ENCODE peak calls at places on chromosomes 7 and 10, in five cellular contexts. G, A, Q, N and H are unnamed samples.

GRCh38 chr10:50788951-50789904 is 49.5 kb downstream of the ASAH2B start:
- DNase-seq in A (no peak), Q (no peak), G (no peak), N (no peak), H (no peak)

GRCh38 chr10:69101451-69102095 is 13.7 kb downstream of the SRGN start:
- DNase-seq in G (no peak), N (no peak), A (no peak), Q (no peak), H (no peak)

GRCh38 chr10:99368646-99369045 is 39.5 kb downstream of the CNNM1 start:
- DNase-seq in Q (no peak), N (no peak), G (no peak), A (no peak), H (no peak)

GRCh38 chr10:97542169-97543024 is 30.2 kb upstream of the ANKRD2 start:
- DNase-seq in Q (no peak), N (peak), G (peak), A (no peak), H (no peak)

GRCh38 chr7:101770466-101770865 is 47.0 kb upstream of the CUX1 start:
- DNase-seq in N (no peak), Q (no peak), G (no peak), A (no peak), H (no peak)

GRCh38 chr10:129055966-129056365 is 411.1 kb upstream of the MGMT start:
- DNase-seq in G (no peak), Q (no peak), N (no peak), A (no peak), H (no peak)

GRCh38 chr7:141094336-141095070 is 20.6 kb downstream of the TMEM178B start:
- DNase-seq in G (no peak), Q (no peak), N (no peak), A (no peak), H (no peak)

GRCh38 chr7:108442039-108442568 is 14.1 kb downstream of the NRCAM start:
- DNase-seq in Q (no peak), A (no peak), N (no peak), G (no peak), H (no peak)

GRCh38 chr10:29646238-29646902 is 11.6 kb upstream of the SVIL start:
- DNase-seq in A (no peak), G (peak), Q (no peak), N (no peak), H (no peak)

GRCh38 chr7:15686209-15686956 is at the start of gene MEOX2:
- DNase-seq in G (peak), A (peak), N (peak), Q (peak), H (peak)

GRCh38 chr10:86699125-86699524 is 30.8 kb downstream of the LDB3 start:
- DNase-seq in Q (no peak), G (no peak), N (no peak), A (no peak), H (no peak)

GRCh38 chr7:115208710-115209540 is 287.0 kb downstream of the MDFIC start:
- DNase-seq in G (no peak), N (no peak), A (no peak), Q (no peak), H (no peak)

GRCh38 chr7:139431010-139431409 is 52.5 kb downstream of the KLRG2 start:
- DNase-seq in N (no peak), Q (no peak), G (no peak), A (no peak), H (peak)

GRCh38 chr10:60944159-60944909 is at the start of gene RHOBTB1:
- DNase-seq in A (peak), N (peak), Q (peak), G (peak), H (peak)

GRCh38 chr10:32938554-32939061 is 19.4 kb downstream of the ITGB1 start:
- DNase-seq in A (no peak), Q (no peak), G (no peak), N (peak), H (no peak)

GRCh38 chr10:71075066-71075758 is 137.2 kb upstream of the UNC5B start:
- DNase-seq in N (peak), G (peak), Q (peak), A (no peak), H (peak)

GRCh38 chr10:6427357-6427959 is 152.6 kb downstream of the PRKCQ start:
- DNase-seq in N (no peak), G (no peak), Q (no peak), A (no peak), H (no peak)

GRCh38 chr7:14687777-14688176 is 214.8 kb downstream of the DGKB start:
- DNase-seq in N (no peak), G (no peak), Q (no peak), A (no peak), H (no peak)

GRCh38 chr7:47104206-47104549 is 477.7 kb downstream of the TNS3 start:
- DNase-seq in A (no peak), G (no peak), N (no peak), Q (no peak), H (no peak)

GRCh38 chr7:128352138-128352537 is 8.4 kb upstream of the RBM28 start:
- DNase-seq in G (peak), N (peak), Q (peak), A (peak), H (no peak)

GRCh38 chr10:100779329-100779728 is 33.9 kb downstream of the PAX2 start:
- DNase-seq in Q (no peak), N (no peak), G (peak), A (no peak), H (no peak)

GRCh38 chr7:102473271-102473991 is 5.3 kb downstream of the POLR2J start:
- DNase-seq in N (peak), A (no peak), Q (peak), G (peak), H (peak)

GRCh38 chr10:33306126-33306525 is 28.3 kb downstream of the NRP1 start:
- DNase-seq in A (no peak), N (no peak), Q (no peak), G (no peak), H (no peak)

GRCh38 chr7:103989785-103990775 is 622 bp upstream of the RELN start:
- DNase-seq in G (no peak), A (peak), Q (peak), N (no peak), H (no peak)

GRCh38 chr10:62616885-62617635 is 187.5 kb upstream of the ADO start:
- DNase-seq in A (no peak), N (no peak), Q (no peak), G (no peak), H (no peak)

GRCh38 chr7:84997626-84998025 is 189.2 kb downstream of the SEMA3D start:
- DNase-seq in N (no peak), Q (no peak), A (no peak), G (no peak), H (no peak)

GRCh38 chr7:95473276-95473985 is 12.3 kb upstream of the ASB4 start:
- DNase-seq in A (no peak), Q (no peak), G (no peak), N (no peak), H (no peak)

GRCh38 chr10:34859170-34859569 is 44.1 kb upstream of the PARD3 start:
- DNase-seq in Q (no peak), N (no peak), A (no peak), G (no peak), H (no peak)

GRCh38 chr10:118983263-118983662 is 46.3 kb upstream of the NANOS1 start:
- DNase-seq in A (no peak), G (no peak), Q (no peak), N (no peak), H (no peak)

DNA sequence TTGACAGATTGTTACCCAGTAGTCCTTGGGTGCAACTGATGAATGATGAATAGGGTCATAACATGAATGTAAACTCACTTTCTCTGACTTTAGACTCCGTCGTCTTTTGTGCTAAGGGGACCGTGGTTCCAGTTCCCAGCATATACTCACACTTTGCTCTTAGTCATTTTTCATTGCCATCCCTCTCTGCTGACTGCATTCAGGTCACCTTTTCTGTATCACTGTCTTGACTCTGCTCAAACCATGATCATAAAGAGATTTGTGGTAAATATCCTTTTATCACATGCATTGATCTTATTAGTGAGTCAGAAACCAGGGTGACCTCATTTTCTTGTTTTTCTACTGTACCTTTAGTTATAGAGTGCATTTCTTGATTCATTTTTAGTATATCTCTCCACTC is 141.1 kb upstream of the AGR3 start:
- DNase-seq in N (no peak), Q (no peak), G (no peak), A (no peak), H (no peak)
- TF ChIP-seq CTCF in N (no peak), Q (no peak), G (no peak), A (no peak), H (no peak)

GRCh38 chr10:112441520-112441919 is 5.2 kb downstream of the ZDHHC6 start:
- DNase-seq in N (no peak), G (no peak), Q (no peak), A (no peak), H (no peak)

GRCh38 chr10:112446055-112446854 is 459 bp downstream of the ZDHHC6 start:
- DNase-seq in G (no peak), Q (no peak), N (no peak), A (peak), H (no peak)

GRCh38 chr10:112442063-112442462 is 4.7 kb downstream of the ZDHHC6 start:
- DNase-seq in A (no peak), Q (no peak), N (no peak), G (no peak), H (no peak)

GRCh38 chr10:112448903-112449302 is 1.9 kb downstream of the VTI1A start:
- DNase-seq in G (no peak), A (no peak), Q (no peak), N (no peak), H (no peak)

GRCh38 chr10:112446855-112447691 is at the start of the genes VTI1A and ZDHHC6:
- DNase-seq in N (peak), Q (peak), G (peak), A (peak), H (peak)
- TF ChIP-seq CTCF in N (peak), Q (no peak), G (no peak), A (no peak), H (peak)

GRCh38 chr10:73920084-73920483 is 9.2 kb downstream of the PLAU start:
- DNase-seq in A (no peak), Q (no peak), N (peak), G (peak), H (no peak)
- TF ChIP-seq CTCF in A (no peak), Q (no peak), N (no peak), G (no peak), H (no peak)

DNA sequence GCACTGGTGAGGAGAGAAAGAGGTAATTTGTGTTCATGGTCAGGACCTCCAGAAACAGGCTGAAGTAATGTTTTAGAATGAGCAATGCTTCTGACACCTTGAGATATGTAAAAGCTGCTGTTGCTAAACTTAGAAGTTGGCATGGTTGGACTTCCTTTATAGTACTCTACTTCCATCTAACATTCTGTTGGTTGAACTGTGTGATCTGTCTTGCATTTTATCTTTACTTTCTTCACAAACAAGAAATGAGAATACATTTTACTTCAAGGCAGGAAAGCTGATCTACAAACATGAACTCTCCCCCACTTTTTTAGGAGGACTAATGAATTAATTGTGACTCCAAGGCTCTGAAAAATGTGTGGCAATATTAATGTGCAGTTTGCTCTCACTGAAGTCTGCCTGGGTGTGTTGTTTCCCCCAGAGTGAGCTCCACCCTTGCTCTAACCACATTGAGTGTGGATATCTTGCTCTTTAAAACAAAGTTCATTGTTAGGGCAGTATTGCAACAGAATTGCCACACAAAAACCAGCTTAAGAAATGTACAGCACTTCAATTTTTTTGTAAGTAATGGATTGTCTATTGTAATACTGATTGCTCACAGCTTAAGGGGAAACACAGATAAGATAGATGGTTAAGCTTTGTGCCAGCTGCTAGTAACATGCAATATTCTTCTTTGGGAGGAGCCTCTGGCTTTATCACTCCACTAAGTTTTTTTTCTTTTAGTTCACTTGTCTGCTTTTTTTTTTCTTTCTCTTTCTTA is 69.0 kb downstream of the ADD3 start:
- DNase-seq in Q (no peak), A (no peak), G (peak), N (peak), H (no peak)
- TF ChIP-seq CTCF in Q (no peak), A (no peak), G (no peak), N (no peak), H (no peak)

GRCh38 chr7:1024876-1025746 is 19.2 kb upstream of the GPR146 start:
- DNase-seq in Q (no peak), A (no peak), G (no peak), N (no peak), H (no peak)
- TF ChIP-seq CTCF in Q (no peak), A (no peak), G (no peak), N (no peak), H (no peak)

GRCh38 chr7:116713918-116714317 is 41.9 kb downstream of the MET start:
- DNase-seq in N (no peak), Q (no peak), G (no peak), A (no peak), H (no peak)

GRCh38 chr7:116715087-116715486 is 43.1 kb downstream of the MET start:
- DNase-seq in G (no peak), N (no peak), Q (no peak), A (no peak), H (no peak)

GRCh38 chr7:116711790-116712189 is 39.8 kb downstream of the MET start:
- DNase-seq in A (no peak), Q (no peak), N (no peak), G (no peak), H (no peak)

GRCh38 chr7:116713500-116713899 is 41.5 kb downstream of the MET start:
- DNase-seq in Q (no peak), N (no peak), A (no peak), G (no peak), H (no peak)

DNA sequence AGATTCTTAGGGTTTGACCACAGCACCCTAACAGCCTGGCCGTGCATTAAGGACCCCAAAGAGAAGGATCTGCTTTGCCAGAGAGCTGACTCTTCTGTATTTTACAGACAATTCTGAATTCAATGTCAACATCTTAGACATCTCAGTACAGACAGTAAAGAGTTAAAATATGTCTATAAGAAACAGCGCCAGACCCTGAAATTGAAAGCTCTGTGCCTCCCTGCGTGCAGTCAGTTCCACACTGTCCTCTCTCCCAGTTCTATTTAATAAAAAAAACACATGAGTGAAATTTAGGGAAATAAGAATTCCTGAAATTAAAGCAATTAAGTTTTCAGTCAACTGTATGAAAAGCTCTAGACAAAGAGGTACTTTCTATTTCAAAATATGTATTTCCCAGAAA is 45.1 kb downstream of the MET start:
- DNase-seq in G (no peak), Q (no peak), N (no peak), A (no peak), H (no peak)
- TF ChIP-seq CTCF in G (no peak), Q (no peak), N (no peak), A (no peak), H (no peak)